ENCODE peak calls at places on chromosomes 7 and 10, in eight cellular contexts. O, M, Z, B, G, F, T and P are unnamed samples. For H3K4me1, the result is how much of the 10 kb centered on the place peaks cover.

GRCh38 chr10:1409359-1409750 is 328.0 kb downstream of the ADARB2 start:
- DNase-seq in O (no peak), M (no peak), Z (no peak), B (no peak), G (no peak), F (no peak), T (no peak), P (no peak)

GRCh38 chr10:31261502-31262311 is 57.3 kb upstream of the ZEB1 start:
- DNase-seq in O (no peak), M (peak), Z (peak), B (peak), G (no peak), F (no peak), T (no peak), P (no peak)

GRCh38 chr7:96589038-96589437 is 120.6 kb downstream of the SEM1 start:
- DNase-seq in O (no peak), M (no peak), Z (no peak), B (no peak), G (no peak), F (no peak), T (no peak), P (no peak)

GRCh38 chr10:52597189-52597863 is 175.3 kb downstream of the MBL2 start:
- DNase-seq in O (no peak), M (no peak), Z (peak), B (no peak), G (no peak), F (no peak), T (no peak), P (peak)

GRCh38 chr7:106166651-106167342 is 54.7 kb upstream of the SYPL1 start:
- DNase-seq in O (no peak), M (peak), Z (peak), B (peak), G (no peak), F (no peak), T (no peak), P (peak)

GRCh38 chr10:59654007-59654406 is 55.6 kb downstream of the SLC16A9 start:
- DNase-seq in O (no peak), M (no peak), Z (no peak), B (peak), G (no peak), F (no peak), T (no peak), P (no peak)

GRCh38 chr10:132376394-132376851 is 20.6 kb upstream of the PWWP2B start:
- DNase-seq in O (no peak), M (no peak), Z (no peak), B (no peak), G (no peak), F (no peak), T (no peak), P (no peak)

GRCh38 chr7:158742065-158742821 is 37.6 kb upstream of the NCAPG2 start:
- DNase-seq in O (no peak), M (no peak), Z (no peak), B (no peak), G (no peak), F (no peak), T (no peak), P (no peak)

GRCh38 chr10:125264752-125265578 is 104.6 kb upstream of the CTBP2 start:
- DNase-seq in O (no peak), M (no peak), Z (no peak), B (no peak), G (no peak), F (no peak), T (no peak), P (no peak)

GRCh38 chr7:56092789-56093531 is at the start of gene PHKG1:
- DNase-seq in O (peak), M (no peak), Z (peak), B (peak), G (peak), F (no peak), T (peak), P (peak)

GRCh38 chr7:94039368-94040065 is 35.4 kb upstream of the BET1 start:
- DNase-seq in O (no peak), M (no peak), Z (no peak), B (no peak), G (no peak), F (no peak), T (no peak), P (no peak)

GRCh38 chr7:102099474-102099873 is 187.2 kb upstream of the SH2B2 start:
- DNase-seq in O (no peak), M (no peak), Z (no peak), B (no peak), G (no peak), F (no peak), T (no peak), P (no peak)

GRCh38 chr10:110535958-110536891 is 31.3 kb upstream of the SMC3 start:
- DNase-seq in O (peak), M (no peak), Z (peak), B (peak), G (no peak), F (no peak), T (no peak), P (peak)

GRCh38 chr7:22696672-22697071 is 30.3 kb upstream of the IL6 start:
- DNase-seq in O (no peak), M (no peak), Z (no peak), B (peak), G (no peak), F (no peak), T (no peak), P (no peak)

GRCh38 chr10:116783011-116783655 is 40.8 kb upstream of the HSPA12A start:
- DNase-seq in O (no peak), M (no peak), Z (no peak), B (peak), G (no peak), F (no peak), T (no peak), P (no peak)

GRCh38 chr7:72098812-72099211 is 313.3 kb downstream of the CALN1 start:
- DNase-seq in O (no peak), M (peak), Z (peak), B (no peak), G (no peak), F (no peak), T (no peak), P (no peak)

GRCh38 chr7:52431082-52431815 is 604.2 kb upstream of the POM121L12 start:
- DNase-seq in O (no peak), M (no peak), Z (no peak), B (no peak), G (no peak), F (no peak), T (no peak), P (no peak)

GRCh38 chr10:21100190-21100589 is 203.1 kb upstream of the NEBL start:
- DNase-seq in O (no peak), M (no peak), Z (no peak), B (peak), G (no peak), F (no peak), T (no peak), P (no peak)

GRCh38 chr7:127447326-127447945 is 54.9 kb upstream of the ZNF800 start:
- DNase-seq in O (no peak), M (no peak), Z (peak), B (peak), G (no peak), F (peak), T (no peak), P (peak)

GRCh38 chr10:119665901-119666708 is 14.9 kb downstream of the BAG3 start:
- DNase-seq in O (no peak), M (no peak), Z (no peak), B (no peak), G (no peak), F (no peak), T (no peak), P (no peak)

GRCh38 chr10:90579602-90580242 is 278.1 kb downstream of the HTR7 start:
- DNase-seq in O (no peak), M (peak), Z (peak), B (peak), G (no peak), F (peak), T (no peak), P (peak)

GRCh38 chr10:111107846-111108245 is 31.0 kb downstream of the ADRA2A start:
- DNase-seq in O (no peak), M (no peak), Z (no peak), B (no peak), G (no peak), F (no peak), T (no peak), P (no peak)

GRCh38 chr7:89002942-89003618 is 207.5 kb upstream of the TEX47 start:
- DNase-seq in O (no peak), M (no peak), Z (peak), B (no peak), G (no peak), F (no peak), T (no peak), P (peak)

GRCh38 chr10:84696610-84697009 is 368.2 kb downstream of the CCSER2 start:
- DNase-seq in O (no peak), M (no peak), Z (no peak), B (no peak), G (no peak), F (no peak), T (no peak), P (no peak)

GRCh38 chr10:56319386-56319785 is 41.7 kb downstream of the ZWINT start:
- DNase-seq in O (no peak), M (no peak), Z (no peak), B (peak), G (no peak), F (no peak), T (no peak), P (no peak)

GRCh38 chr7:36487756-36488336 is 98.2 kb downstream of the ANLN start:
- DNase-seq in O (no peak), M (peak), Z (peak), B (peak), G (no peak), F (no peak), T (no peak), P (peak)

GRCh38 chr10:70662362-70663220 is 9.7 kb upstream of the ADAMTS14 start:
- DNase-seq in O (no peak), M (peak), Z (no peak), B (peak), G (no peak), F (no peak), T (no peak), P (no peak)

GRCh38 chr10:22666287-22667092 is 47.9 kb downstream of the PIP4K2A start:
- DNase-seq in O (no peak), M (peak), Z (no peak), B (peak), G (no peak), F (no peak), T (no peak), P (peak)

GRCh38 chr10:59557642-59558041 is 152.0 kb downstream of the SLC16A9 start:
- DNase-seq in O (no peak), M (no peak), Z (no peak), B (no peak), G (no peak), F (no peak), T (no peak), P (no peak)

GRCh38 chr10:73648975-73649829 is 6.6 kb downstream of the SYNPO2L start:
- DNase-seq in O (no peak), M (peak), Z (no peak), B (peak), G (no peak), F (no peak), T (no peak), P (no peak)

GRCh38 chr7:41584746-41585145 is 118.1 kb downstream of the INHBA start:
- DNase-seq in O (no peak), M (no peak), Z (peak), B (no peak), G (no peak), F (no peak), T (no peak), P (no peak)

GRCh38 chr10:70474780-70475179 is 3.8 kb upstream of the PALD1 start:
- DNase-seq in O (no peak), M (no peak), Z (no peak), B (no peak), G (no peak), F (no peak), T (no peak), P (no peak)

GRCh38 chr10:49394933-49395740 is 752 bp downstream of the DRGX start:
- DNase-seq in O (no peak), M (no peak), Z (peak), B (no peak), G (no peak), F (no peak), T (no peak), P (no peak)

GRCh38 chr7:47536705-47537611 is 45.0 kb downstream of the TNS3 start:
- DNase-seq in O (peak), M (peak), Z (peak), B (peak), G (peak), F (no peak), T (peak), P (peak)

GRCh38 chr10:74394416-74394969 is 243.5 kb downstream of the ADK start:
- DNase-seq in O (no peak), M (no peak), Z (peak), B (no peak), G (no peak), F (no peak), T (no peak), P (no peak)

GRCh38 chr10:77506517-77506916 is 131.1 kb downstream of the KCNMA1 start:
- DNase-seq in O (no peak), M (no peak), Z (no peak), B (peak), G (no peak), F (no peak), T (no peak), P (no peak)

GRCh38 chr10:121559321-121559720 is 38.9 kb downstream of the FGFR2 start:
- DNase-seq in O (no peak), M (no peak), Z (no peak), B (no peak), G (no peak), F (no peak), T (no peak), P (no peak)

GRCh38 chr7:38232475-38233366 is 40.7 kb downstream of the TARP start:
- DNase-seq in O (no peak), M (no peak), Z (no peak), B (peak), G (no peak), F (no peak), T (no peak), P (peak)

GRCh38 chr10:79424221-79425073 is 21.0 kb downstream of the ZCCHC24 start:
- DNase-seq in O (peak), M (peak), Z (no peak), B (peak), G (no peak), F (no peak), T (peak), P (peak)

GRCh38 chr7:27962250-27962649 is 218.3 kb downstream of the JAZF1 start:
- DNase-seq in O (no peak), M (no peak), Z (peak), B (peak), G (no peak), F (no peak), T (no peak), P (no peak)
- H3K4me1 ChIP-seq in O (under half), M (under half), Z (under half), B (under half), G (under half), F (under half), T (under half), P (under half)

GRCh38 chr10:44965104-44965503 is 5.5 kb downstream of the RASSF4 start:
- DNase-seq in O (no peak), M (no peak), Z (no peak), B (no peak), G (no peak), F (no peak), T (no peak), P (no peak)
- H3K4me1 ChIP-seq in O (half or more), M (half or more), Z (half or more), B (under half), G (half or more), F (under half), T (half or more), P (under half)

GRCh38 chr10:96675846-96676245 is 44.5 kb downstream of the PIK3AP1 start:
- DNase-seq in O (no peak), M (no peak), Z (no peak), B (no peak), G (no peak), F (no peak), T (no peak), P (no peak)

GRCh38 chr10:96670786-96671185 is 49.5 kb downstream of the PIK3AP1 start:
- DNase-seq in O (no peak), M (no peak), Z (no peak), B (peak), G (no peak), F (no peak), T (no peak), P (no peak)

GRCh38 chr10:96671207-96671890 is 49.0 kb downstream of the PIK3AP1 start:
- DNase-seq in O (no peak), M (no peak), Z (no peak), B (no peak), G (no peak), F (no peak), T (no peak), P (no peak)

GRCh38 chr10:96673318-96674099 is 46.8 kb downstream of the PIK3AP1 start:
- DNase-seq in O (peak), M (peak), Z (peak), B (peak), G (no peak), F (no peak), T (no peak), P (peak)

DNA sequence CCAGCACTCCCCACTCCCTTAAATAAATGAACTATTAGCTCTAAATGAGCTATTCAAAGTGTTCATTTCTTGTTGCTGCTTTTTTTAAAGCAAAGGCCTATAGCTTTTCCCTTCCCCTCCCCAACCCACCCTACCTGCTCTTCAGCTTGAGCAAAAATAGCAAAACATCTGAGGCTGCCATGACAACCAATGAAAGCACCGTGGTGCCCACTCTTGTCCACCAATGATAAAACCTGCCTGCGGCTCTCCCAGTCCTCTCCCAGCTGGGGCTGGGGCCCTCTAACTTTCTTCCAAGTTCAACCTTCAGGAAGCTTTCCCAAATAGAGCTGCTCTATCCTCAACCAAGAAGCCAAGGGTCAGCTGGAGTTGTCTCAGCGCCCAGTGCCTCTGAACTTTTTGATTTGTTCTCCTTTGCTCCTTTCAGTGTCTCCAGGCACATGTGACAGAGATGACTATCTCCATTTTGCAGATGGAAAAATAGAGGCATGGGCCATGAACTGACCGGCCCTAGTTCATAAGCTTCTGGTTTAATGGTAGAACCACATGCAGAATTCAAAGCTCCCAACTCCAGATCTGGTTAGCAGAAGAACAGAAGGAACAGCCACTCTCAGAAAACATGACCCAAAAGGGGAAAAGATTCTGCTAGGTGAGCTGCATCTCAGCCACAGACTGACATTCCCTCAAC is 47.7 kb downstream of the PIK3AP1 start:
- DNase-seq in O (no peak), M (no peak), Z (no peak), B (no peak), G (no peak), F (no peak), T (no peak), P (no peak)
- H3K4me1 ChIP-seq in O (under half), M (under half), Z (under half), B (under half), G (under half), F (under half), T (under half), P (under half)

GRCh38 chr10:103739039-103739764 is 116.2 kb downstream of the SH3PXD2A start:
- DNase-seq in O (no peak), M (peak), Z (peak), B (peak), G (no peak), F (no peak), T (peak), P (no peak)
- H3K4me1 ChIP-seq in O (under half), M (under half), Z (under half), B (under half), G (under half), F (under half), T (under half), P (under half)

DNA sequence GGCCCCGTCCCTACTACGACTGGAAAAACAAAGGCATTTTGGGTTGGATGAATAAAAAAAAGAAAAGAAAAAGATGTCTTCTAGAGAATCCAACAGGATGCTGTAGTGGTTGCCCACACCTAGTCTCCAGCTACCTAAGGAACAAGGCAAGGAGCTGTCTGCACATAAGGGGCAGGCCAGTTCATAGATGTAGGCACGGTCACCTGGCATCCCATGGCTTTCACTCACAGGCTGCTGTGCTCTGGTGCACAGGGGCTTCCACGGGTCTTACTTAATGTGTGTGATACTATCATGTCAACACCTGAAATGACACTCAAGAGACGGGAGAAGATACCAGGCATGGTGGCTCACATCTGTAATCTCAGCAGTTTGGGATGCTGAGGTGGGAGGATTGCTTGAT is 978 bp downstream of the KCTD7 start:
- DNase-seq in O (no peak), M (no peak), Z (no peak), B (no peak), G (no peak), F (no peak), T (no peak), P (no peak)
- H3K4me1 ChIP-seq in O (under half), M (under half), Z (under half), B (under half), G (under half), F (under half), T (under half), P (under half)

DNA sequence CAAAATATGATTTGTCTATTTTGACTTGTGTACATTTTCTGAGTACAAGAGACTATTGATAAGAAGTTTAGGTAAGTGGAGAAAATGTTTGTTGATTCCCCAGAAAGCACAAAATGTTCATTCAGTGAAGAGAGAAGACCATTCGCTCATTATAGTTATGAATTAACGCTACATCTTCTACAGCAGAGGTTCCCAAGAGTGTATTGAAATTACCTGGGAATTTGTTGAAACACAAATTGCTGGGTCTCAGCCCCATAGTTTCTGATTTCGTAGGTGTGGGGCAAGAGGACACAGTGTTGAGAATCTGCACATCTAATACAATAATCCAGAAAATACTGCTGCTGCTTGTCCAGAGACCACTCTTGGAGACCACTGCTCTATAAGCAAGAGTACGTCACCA is 24.2 kb downstream of the JAZF1 start:
- DNase-seq in O (no peak), M (no peak), Z (no peak), B (no peak), G (no peak), F (no peak), T (no peak), P (no peak)
- H3K4me1 ChIP-seq in O (half or more), M (under half), Z (under half), B (under half), G (under half), F (under half), T (under half), P (under half)